ENCODE peak calls at places on chromosome 1, in nine cellular contexts. P is uterus, B is IMR-90, Z is heart left ventricle, M is adrenal gland, H is gastrocnemius medialis, S is tibial nerve, N is right lobe of liver, J is stomach. O is an unnamed sample.
A peak's percentile ranks its signal among the peaks of the same experiment; 100 is the strongest.

GRCh38 chr1:228332797-228333738 is 73.6 kb downstream of the TRIM11 start:
- DNase-seq in P (no peak), B (no peak), Z (no peak), M (no peak), H (peak; percentile 2), S (no peak), N (peak; percentile 33), J (peak; percentile 20), O (no peak)

GRCh38 chr1:57796609-57797008 is 372.7 kb upstream of the DAB1 start:
- DNase-seq in P (no peak), B (no peak), Z (no peak), M (no peak), H (no peak), S (no peak), N (no peak), J (no peak), O (no peak)

GRCh38 chr1:117466761-117467160 is 99.5 kb downstream of the MAN1A2 start:
- DNase-seq in P (no peak), B (peak; percentile 13), Z (no peak), M (no peak), H (no peak), S (no peak), N (no peak), J (no peak), O (no peak)

GRCh38 chr1:94265011-94265422 is 27.6 kb upstream of the ARHGAP29 start:
- DNase-seq in P (no peak), B (no peak), Z (no peak), M (no peak), H (no peak), S (no peak), N (no peak), J (peak; percentile 60), O (no peak)

GRCh38 chr1:116931016-116931918 is 21.6 kb downstream of the PTGFRN start:
- DNase-seq in P (no peak), B (no peak), Z (no peak), M (no peak), H (no peak), S (no peak), N (no peak), J (no peak), O (no peak)

GRCh38 chr1:27348861-27349783 is 7.3 kb downstream of the SYTL1 start:
- DNase-seq in P (no peak), B (no peak), Z (no peak), M (no peak), H (no peak), S (no peak), N (no peak), J (peak; percentile 88), O (peak; percentile 26)

GRCh38 chr1:199123615-199124014 is 484.8 kb downstream of the PTPRC start:
- DNase-seq in P (no peak), B (peak; percentile 85), Z (no peak), M (no peak), H (no peak), S (no peak), N (no peak), J (no peak), O (no peak)

GRCh38 chr1:39105061-39105840 is 79.1 kb downstream of the NDUFS5 start:
- DNase-seq in P (peak; percentile 74), B (peak; percentile 59), Z (peak; percentile 89), M (peak; percentile 82), H (peak; percentile 57), S (peak; percentile 63), N (peak; percentile 87), J (peak; percentile 84), O (peak; percentile 61)

GRCh38 chr1:92538413-92539061 is 51.8 kb upstream of the GFI1 start:
- DNase-seq in P (no peak), B (peak; percentile 15), Z (no peak), M (no peak), H (no peak), S (no peak), N (no peak), J (no peak), O (no peak)
- TF ChIP-seq POLR2A in P (no peak), B (no peak), Z (no peak), M (no peak), H (no peak), S (no peak), N (no peak), J (no peak), O (no peak)

DNA sequence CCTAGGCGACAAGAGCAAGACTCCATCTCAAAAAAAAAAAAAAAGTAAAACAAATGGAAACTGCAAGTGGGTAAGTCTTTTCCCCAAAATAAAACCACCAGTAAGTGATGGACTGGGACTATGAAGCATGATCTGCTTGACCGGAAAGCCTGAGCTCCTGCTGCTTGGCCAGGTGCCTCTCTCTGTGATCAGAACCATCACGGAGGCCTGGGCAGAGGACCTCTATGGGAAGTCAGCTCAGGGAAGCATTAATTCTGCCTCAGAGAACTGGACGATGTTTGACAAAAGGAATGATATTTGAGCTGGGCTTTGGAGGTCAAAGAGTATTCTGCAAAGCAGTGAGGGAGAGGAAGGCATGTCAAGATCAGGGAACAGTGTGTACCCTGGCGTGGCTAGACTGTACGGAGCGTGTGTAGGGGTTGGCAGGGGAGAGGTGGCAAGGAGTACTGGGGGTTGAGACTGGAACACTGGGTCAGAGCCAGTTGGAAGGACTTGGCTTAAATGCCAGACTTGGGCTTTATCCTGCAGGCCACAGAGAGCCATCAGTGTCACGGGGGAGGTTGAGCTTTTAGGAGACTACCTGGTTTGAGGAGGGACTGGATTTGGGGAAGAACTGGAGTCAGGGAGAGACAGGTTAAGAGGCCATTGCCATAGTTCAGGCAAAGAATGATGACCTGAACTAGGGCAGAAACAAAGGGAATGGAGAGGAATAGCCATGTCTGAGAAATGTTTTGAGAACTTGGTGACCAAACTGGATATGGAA is 16.4 kb downstream of the ATP1A2 start:
- DNase-seq in P (no peak), B (no peak), Z (no peak), M (no peak), H (peak; percentile 95), S (no peak), N (peak; percentile 53), J (peak; percentile 79), O (peak; percentile 78)
- H3K27ac ChIP-seq in P (no peak overlapping the region), B (no peak overlapping the region), Z (peak overlapping the region; percentile 81), M (no peak overlapping the region), H (peak overlapping the region; percentile 100), S (peak overlapping the region; percentile 81), N (no peak overlapping the region), J (no peak overlapping the region), O (peak overlapping the region; percentile 74)

GRCh38 chr1:240946926-240947325 is 335.0 kb upstream of the GREM2 start:
- DNase-seq in P (no peak), B (peak; percentile 54), Z (no peak), M (peak; percentile 26), H (no peak), S (no peak), N (peak; percentile 60), J (no peak), O (peak; percentile 67)
- TF ChIP-seq POLR2A in P (no peak), B (no peak), Z (no peak), M (no peak), H (no peak), S (no peak), N (no peak), J (no peak), O (no peak)

DNA sequence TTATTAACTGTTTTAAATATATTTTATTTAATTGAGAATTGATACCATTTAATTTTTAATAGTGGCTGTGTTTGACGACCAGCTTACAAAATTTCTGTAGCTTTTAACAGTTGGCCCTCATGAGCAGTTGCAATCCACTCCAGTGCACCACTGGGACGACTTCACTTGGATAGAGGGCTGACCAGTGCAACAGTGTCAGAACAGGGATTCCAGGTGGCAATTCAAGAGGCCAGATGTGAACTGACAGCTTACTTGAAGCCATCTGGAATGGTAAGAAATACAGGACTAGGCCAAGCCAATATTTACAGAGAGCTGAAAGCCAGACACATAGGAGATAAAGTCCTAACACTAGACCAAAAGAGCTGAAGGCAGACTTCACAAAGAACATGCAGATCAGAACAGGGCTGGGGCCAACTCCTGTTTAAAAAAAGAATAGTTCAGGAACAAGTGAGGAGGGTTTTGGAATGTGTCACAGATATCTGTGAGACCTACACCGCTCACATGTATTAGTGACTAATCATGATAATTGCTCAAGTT is 93.5 kb upstream of the NFIA start:
- DNase-seq in P (no peak), B (no peak), Z (no peak), M (no peak), H (no peak), S (no peak), N (no peak), J (no peak), O (no peak)
- H3K27ac ChIP-seq in P (peak overlapping the region; percentile 69), B (no peak overlapping the region), Z (peak overlapping the region; percentile 66), M (no peak overlapping the region), H (no peak overlapping the region), S (no peak overlapping the region), N (no peak overlapping the region), J (no peak overlapping the region), O (no peak overlapping the region)

GRCh38 chr1:169708633-169709032 is 2.8 kb downstream of the SELL start:
- DNase-seq in P (no peak), B (no peak), Z (no peak), M (no peak), H (no peak), S (no peak), N (no peak), J (no peak), O (no peak)

GRCh38 chr1:169707917-169708604 is 3.4 kb downstream of the SELL start:
- DNase-seq in P (no peak), B (no peak), Z (no peak), M (no peak), H (no peak), S (no peak), N (no peak), J (no peak), O (no peak)

GRCh38 chr1:169712309-169712631 is 850 bp upstream of the SELL start:
- DNase-seq in P (no peak), B (no peak), Z (no peak), M (no peak), H (no peak), S (no peak), N (no peak), J (no peak), O (no peak)

GRCh38 chr1:169711469-169712308 is at the start of gene SELL:
- DNase-seq in P (peak; percentile 21), B (peak; percentile 68), Z (no peak), M (peak; percentile 50), H (peak; percentile 21), S (peak; percentile 21), N (peak; percentile 69), J (peak; percentile 69), O (peak; percentile 74)
- TF ChIP-seq POLR2A in P (no peak), B (no peak), Z (no peak), M (no peak), H (no peak), S (no peak), N (no peak), J (no peak), O (no peak)

O was measured in testis.